ENCODE peak calls at places on chromosome 1, in nine cellular contexts. One of them, this sample, is unnamed.

GRCh38 chr1:238991730-238992490 is 394.5 kb upstream of the CHRM3 start:
- DNase-seq in BE2C: peak; percentile 52
- DNase-seq in GM12864: no peak
- DNase-seq in ELR: peak; percentile 41
- DNase-seq in fibroblast of lung: peak; percentile 71
- DNase-seq in MM.1S: no peak
- DNase-seq in AG10803: no peak
- DNase-seq in NCI-H2029: no peak
- DNase-seq in stimulated activated CD4-positive, alpha-beta T cell treated with anti-CD3 and anti-CD28 coated beads, Interleukin-4, amount 100 ng/mL, for 48 hours: no peak
- DNase-seq in this sample: no peak

GRCh38 chr1:33328817-33329216 is 7.9 kb upstream of the A3GALT2 start:
- DNase-seq in BE2C: no peak
- DNase-seq in GM12864: no peak
- DNase-seq in ELR: no peak
- DNase-seq in fibroblast of lung: no peak
- DNase-seq in MM.1S: no peak
- DNase-seq in AG10803: no peak
- DNase-seq in NCI-H2029: no peak
- DNase-seq in stimulated activated CD4-positive, alpha-beta T cell treated with anti-CD3 and anti-CD28 coated beads, Interleukin-4, amount 100 ng/mL, for 48 hours: no peak
- DNase-seq in this sample: no peak

GRCh38 chr1:9850442-9851162 is 26.8 kb upstream of the CLSTN1 start:
- DNase-seq in BE2C: no peak
- DNase-seq in GM12864: no peak
- DNase-seq in ELR: no peak
- DNase-seq in fibroblast of lung: no peak
- DNase-seq in MM.1S: no peak
- DNase-seq in AG10803: no peak
- DNase-seq in NCI-H2029: no peak
- DNase-seq in stimulated activated CD4-positive, alpha-beta T cell treated with anti-CD3 and anti-CD28 coated beads, Interleukin-4, amount 100 ng/mL, for 48 hours: no peak
- DNase-seq in this sample: no peak

GRCh38 chr1:222306011-222306410 is 241.9 kb downstream of the HHIPL2 start:
- DNase-seq in BE2C: no peak
- DNase-seq in GM12864: no peak
- DNase-seq in ELR: no peak
- DNase-seq in fibroblast of lung: no peak
- DNase-seq in MM.1S: no peak
- DNase-seq in AG10803: no peak
- DNase-seq in NCI-H2029: no peak
- DNase-seq in stimulated activated CD4-positive, alpha-beta T cell treated with anti-CD3 and anti-CD28 coated beads, Interleukin-4, amount 100 ng/mL, for 48 hours: no peak
- DNase-seq in this sample: no peak

GRCh38 chr1:160622885-160623633 is 23.8 kb downstream of the SLAMF1 start:
- DNase-seq in BE2C: no peak
- DNase-seq in GM12864: no peak
- DNase-seq in ELR: no peak
- DNase-seq in fibroblast of lung: no peak
- DNase-seq in MM.1S: peak; percentile 73
- DNase-seq in AG10803: no peak
- DNase-seq in NCI-H2029: no peak
- DNase-seq in stimulated activated CD4-positive, alpha-beta T cell treated with anti-CD3 and anti-CD28 coated beads, Interleukin-4, amount 100 ng/mL, for 48 hours: no peak
- DNase-seq in this sample: no peak

GRCh38 chr1:239536165-239536849 is 149.9 kb downstream of the CHRM3 start:
- DNase-seq in BE2C: no peak
- DNase-seq in GM12864: no peak
- DNase-seq in ELR: no peak
- DNase-seq in fibroblast of lung: no peak
- DNase-seq in MM.1S: no peak
- DNase-seq in AG10803: no peak
- DNase-seq in NCI-H2029: no peak
- DNase-seq in stimulated activated CD4-positive, alpha-beta T cell treated with anti-CD3 and anti-CD28 coated beads, Interleukin-4, amount 100 ng/mL, for 48 hours: no peak
- DNase-seq in this sample: no peak

GRCh38 chr1:48673725-48674124 is 103.0 kb downstream of the BEND5 start:
- DNase-seq in BE2C: no peak
- DNase-seq in GM12864: no peak
- DNase-seq in ELR: no peak
- DNase-seq in fibroblast of lung: no peak
- DNase-seq in MM.1S: no peak
- DNase-seq in AG10803: no peak
- DNase-seq in NCI-H2029: peak; percentile 25
- DNase-seq in stimulated activated CD4-positive, alpha-beta T cell treated with anti-CD3 and anti-CD28 coated beads, Interleukin-4, amount 100 ng/mL, for 48 hours: no peak
- DNase-seq in this sample: no peak

GRCh38 chr1:186183219-186183618 is 191.8 kb downstream of the TPR start:
- DNase-seq in BE2C: no peak
- DNase-seq in GM12864: no peak
- DNase-seq in ELR: peak; percentile 94
- DNase-seq in fibroblast of lung: peak; percentile 68
- DNase-seq in MM.1S: no peak
- DNase-seq in AG10803: peak; percentile 84
- DNase-seq in NCI-H2029: no peak
- DNase-seq in stimulated activated CD4-positive, alpha-beta T cell treated with anti-CD3 and anti-CD28 coated beads, Interleukin-4, amount 100 ng/mL, for 48 hours: peak; percentile 26
- DNase-seq in this sample: peak; percentile 85

GRCh38 chr1:10637833-10638558 is 158.4 kb downstream of the CASZ1 start:
- DNase-seq in BE2C: no peak
- DNase-seq in GM12864: no peak
- DNase-seq in ELR: no peak
- DNase-seq in fibroblast of lung: no peak
- DNase-seq in MM.1S: no peak
- DNase-seq in AG10803: no peak
- DNase-seq in NCI-H2029: no peak
- DNase-seq in stimulated activated CD4-positive, alpha-beta T cell treated with anti-CD3 and anti-CD28 coated beads, Interleukin-4, amount 100 ng/mL, for 48 hours: no peak
- DNase-seq in this sample: no peak

GRCh38 chr1:162847839-162848453 is 13.0 kb downstream of the CCDC190 start:
- DNase-seq in BE2C: peak; percentile 90
- DNase-seq in GM12864: peak; percentile 39
- DNase-seq in ELR: peak; percentile 83
- DNase-seq in fibroblast of lung: peak; percentile 67
- DNase-seq in MM.1S: peak; percentile 91
- DNase-seq in AG10803: peak; percentile 70
- DNase-seq in NCI-H2029: peak; percentile 45
- DNase-seq in stimulated activated CD4-positive, alpha-beta T cell treated with anti-CD3 and anti-CD28 coated beads, Interleukin-4, amount 100 ng/mL, for 48 hours: peak; percentile 74
- DNase-seq in this sample: peak; percentile 75